ENCODE peak calls at places on chromosomes 4 and X, in five cellular contexts. A is hepatocyte, M is GM23248, P is MM.1S, N is PC-9. B is an unnamed sample.

GRCh38 chr4:84582988-84583870 is at the start of gene CDS1:
- DNase-seq in A (peak; percentile 71), P (no peak), M (peak; percentile 56), N (no peak), B (no peak)

GRCh38 chr4:176034498-176034897 is 31.1 kb upstream of the WDR17 start:
- DNase-seq in P (peak; percentile 48), A (peak; percentile 46), M (peak; percentile 63), N (no peak), B (peak; percentile 80)

GRCh38 chrX:46704767-46705386 is 54.0 kb downstream of the SLC9A7 start:
- DNase-seq in P (no peak), A (no peak), N (no peak), M (peak; percentile 68), B (peak; percentile 78)

GRCh38 chr4:121183359-121183758 is 19.2 kb upstream of the TNIP3 start:
- DNase-seq in A (no peak), N (no peak), P (no peak), M (no peak), B (no peak)

GRCh38 chr4:153534792-153535629 is 68.9 kb downstream of the TMEM131L start:
- DNase-seq in M (no peak), P (no peak), A (no peak), N (no peak), B (no peak)

GRCh38 chr4:5758741-5759140 is 47.7 kb downstream of the EVC start:
- DNase-seq in A (peak; percentile 58), P (no peak), N (peak; percentile 83), M (peak; percentile 99), B (peak; percentile 81)

GRCh38 chr4:167114416-167114971 is 119.8 kb downstream of the SPOCK3 start:
- DNase-seq in N (no peak), M (no peak), A (no peak), P (no peak), B (no peak)

GRCh38 chr4:116531870-116532269 is 553.5 kb downstream of the TRAM1L1 start:
- DNase-seq in M (no peak), P (no peak), N (no peak), A (no peak), B (no peak)

GRCh38 chr4:70706516-70706915 is 15.2 kb upstream of the RUFY3 start:
- DNase-seq in P (no peak), M (peak; percentile 52), N (peak; percentile 48), A (no peak), B (peak; percentile 24)

GRCh38 chrX:56746996-56747395 is 18.0 kb downstream of the NBDY start:
- DNase-seq in P (no peak), M (no peak), A (no peak), N (peak; percentile 61), B (no peak)

GRCh38 chr4:34046580-34046979 is 2197.7 kb downstream of the ARAP2 start:
- DNase-seq in A (peak; percentile 13), P (no peak), N (peak; percentile 73), M (peak; percentile 74), B (peak; percentile 52)

GRCh38 chr4:160848901-160849735 is 1314.7 kb downstream of the FSTL5 start:
- DNase-seq in N (no peak), A (peak; percentile 23), M (no peak), P (no peak), B (peak; percentile 1)

GRCh38 chr4:104420766-104421165 is 73.9 kb downstream of the CXXC4 start:
- DNase-seq in N (no peak), M (no peak), A (peak; percentile 12), P (no peak), B (peak; percentile 41)

GRCh38 chr4:21490682-21491081 is 457.9 kb downstream of the KCNIP4 start:
- DNase-seq in P (no peak), N (no peak), A (no peak), M (no peak), B (no peak)

GRCh38 chr4:16082424-16083216 is 1.2 kb downstream of the PROM1 start:
- DNase-seq in A (peak; percentile 73), N (no peak), M (peak; percentile 25), P (no peak), B (no peak)

GRCh38 chr4:101981756-101982155 is 191.2 kb downstream of the BANK1 start:
- DNase-seq in N (peak; percentile 93), A (peak; percentile 25), P (no peak), M (no peak), B (peak; percentile 55)

GRCh38 chr4:73608677-73609594 is 11.3 kb downstream of the RASSF6 start:
- DNase-seq in M (peak; percentile 52), P (no peak), A (peak; percentile 42), N (no peak), B (no peak)

GRCh38 chr4:122968227-122968812 is 45.9 kb upstream of the NUDT6 start:
- DNase-seq in M (peak; percentile 2), A (no peak), P (no peak), N (peak; percentile 55), B (peak; percentile 7)

GRCh38 chrX:103730746-103731508 is 20.2 kb downstream of the TMEM31 start:
- DNase-seq in P (no peak), M (peak; percentile 88), A (no peak), N (no peak), B (peak; percentile 94)

GRCh38 chr4:158673633-158674032 is 1.5 kb downstream of the ETFDH start:
- DNase-seq in A (no peak), N (no peak), M (no peak), P (no peak), B (no peak)

GRCh38 chrX:68669094-68669830 is 21.8 kb downstream of the STARD8 start:
- DNase-seq in P (no peak), A (no peak), M (peak; percentile 51), N (no peak), B (no peak)

GRCh38 chr4:146675171-146675570 is 36.5 kb downstream of the POU4F2 start:
- DNase-seq in P (no peak), A (no peak), N (no peak), M (no peak), B (no peak)

GRCh38 chr4:112858751-112859150 is 190.7 kb upstream of the ANK2 start:
- DNase-seq in N (no peak), A (no peak), M (no peak), P (no peak), B (no peak)

GRCh38 chr4:138401330-138401729 is 159.2 kb upstream of the SLC7A11 start:
- DNase-seq in M (no peak), P (no peak), N (no peak), A (peak; percentile 6), B (no peak)

GRCh38 chr4:9924750-9925149 is 96.5 kb downstream of the SLC2A9 start:
- DNase-seq in P (no peak), M (peak; percentile 35), A (no peak), N (peak; percentile 75), B (no peak)

GRCh38 chrX:136823175-136823574 is 42.4 kb upstream of the ARHGEF6 start:
- DNase-seq in A (no peak), M (peak; percentile 73), P (no peak), N (no peak), B (peak; percentile 50)

GRCh38 chr4:147975902-147976301 is 244.0 kb downstream of the ARHGAP10 start:
- DNase-seq in P (no peak), M (peak; percentile 60), A (no peak), N (no peak), B (no peak)

GRCh38 chr4:173273956-173274355 is 60.2 kb downstream of the HMGB2 start:
- DNase-seq in N (no peak), M (no peak), A (no peak), P (no peak), B (peak; percentile 93)

GRCh38 chr4:13548059-13548983 is 4.0 kb upstream of the NKX3-2 start:
- DNase-seq in M (peak; percentile 39), A (no peak), P (peak; percentile 17), N (no peak), B (no peak)
- TF ChIP-seq EZH2 in M (peak; percentile 78), A (no peak), P (no peak), N (no peak), B (peak; percentile 9)

DNA sequence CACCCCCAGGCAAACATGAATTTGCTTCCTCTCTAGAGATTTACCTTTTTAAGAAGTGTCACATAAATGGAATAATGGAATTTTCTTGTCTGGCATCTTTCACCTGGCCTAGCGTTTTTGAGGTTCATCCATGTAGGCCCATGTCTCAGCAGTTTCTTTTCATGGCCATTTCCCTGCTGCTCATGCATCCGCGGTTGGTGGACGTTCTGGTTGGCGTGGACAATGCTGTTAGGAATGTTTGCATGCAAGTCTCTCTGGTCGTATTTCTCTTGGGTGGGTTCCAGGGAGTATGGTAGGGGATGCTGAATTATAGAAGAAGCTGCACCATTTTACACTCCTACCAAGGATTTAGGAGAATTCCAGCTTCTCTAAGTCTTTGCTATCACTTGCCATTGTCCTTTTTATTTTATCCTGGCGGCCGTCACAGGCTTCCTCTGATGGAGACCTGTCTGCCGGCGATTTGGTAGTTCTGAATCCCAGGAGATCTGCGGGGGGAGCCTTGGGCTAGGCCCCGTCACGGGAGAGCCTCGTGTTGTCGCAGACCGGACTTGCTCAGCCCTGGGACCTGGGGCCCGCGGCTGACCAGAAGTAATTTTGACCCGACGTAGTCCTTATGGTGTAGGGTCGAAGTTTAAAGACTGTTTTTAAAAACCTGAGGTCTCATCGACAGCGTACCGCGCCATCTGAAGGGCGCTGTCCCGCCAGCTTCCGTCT is 56.9 kb upstream of the TADA2B start:
- DNase-seq in A (peak; percentile 57), N (no peak), M (peak; percentile 74), P (no peak), B (peak; percentile 83)
- H3K4me2 ChIP-seq in A (peak overlapping the region; percentile 85), N (peak overlapping the region; percentile 97), M (peak overlapping the region; percentile 94), P (peak overlapping the region; percentile 99), B (peak overlapping the region; percentile 70)

GRCh38 chr4:150316332-150317205 is 238.3 kb downstream of the DCLK2 start:
- DNase-seq in P (no peak), N (no peak), M (peak; percentile 18), A (no peak), B (no peak)

GRCh38 chr4:150318971-150319370 is 240.7 kb downstream of the DCLK2 start:
- DNase-seq in P (no peak), M (no peak), A (no peak), N (no peak), B (no peak)

GRCh38 chr4:150318527-150318926 is 240.3 kb downstream of the DCLK2 start:
- DNase-seq in P (no peak), A (no peak), M (no peak), N (no peak), B (no peak)

GRCh38 chr4:150323551-150324325 is 245.5 kb downstream of the DCLK2 start:
- DNase-seq in N (no peak), A (no peak), M (no peak), P (no peak), B (peak; percentile 70)

DNA sequence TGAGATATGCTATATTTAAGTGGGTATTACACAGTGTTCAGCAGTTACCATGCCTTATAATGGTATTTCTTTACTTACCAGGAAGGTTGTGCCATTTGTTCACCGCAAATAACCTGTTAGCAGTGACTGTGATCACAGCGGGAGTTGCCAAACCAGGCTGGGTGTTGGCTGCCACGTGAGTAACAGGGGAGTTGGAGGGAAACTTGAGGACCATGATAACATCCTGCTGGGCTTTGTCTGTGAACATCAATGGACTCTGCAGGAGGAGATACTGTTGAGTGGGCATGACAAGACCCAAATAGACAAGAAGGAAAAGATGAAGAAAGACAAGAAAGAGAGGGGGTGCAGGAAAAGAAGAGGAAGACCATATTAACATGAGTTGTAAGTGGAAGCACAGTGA is 242.9 kb downstream of the DCLK2 start:
- DNase-seq in P (no peak), N (no peak), M (no peak), A (no peak), B (no peak)
- TF ChIP-seq EZH2 in P (no peak), N (no peak), M (no peak), A (no peak), B (no peak)

DNA sequence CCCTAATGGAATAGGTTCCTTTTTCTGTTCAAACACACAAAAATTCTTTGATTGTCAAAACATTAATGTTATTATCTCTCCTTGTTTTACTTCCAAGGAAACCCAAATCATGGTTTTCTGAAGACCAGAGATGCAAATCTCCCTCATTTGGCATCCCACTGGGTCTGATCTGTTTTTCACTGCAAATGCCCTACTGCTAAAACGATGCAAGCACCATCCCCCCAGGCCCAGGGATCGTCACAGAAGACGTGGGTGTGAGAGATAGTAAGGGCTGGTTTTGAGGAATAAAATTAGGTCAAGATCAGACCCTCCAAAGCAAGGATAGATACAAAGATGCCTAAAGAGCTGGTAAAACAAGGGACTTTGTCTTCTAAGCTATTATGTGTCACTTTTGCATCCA is 33.6 kb downstream of the GSPT2 start:
- DNase-seq in M (no peak), N (no peak), P (no peak), A (no peak), B (no peak)
- H3K4me2 ChIP-seq in M (no peak overlapping the region), N (no peak overlapping the region), P (no peak overlapping the region), A (no peak overlapping the region), B (no peak overlapping the region)